ENCODE peak calls at places on chromosomes 1 and 21, in six cellular contexts. One of them, this sample, is unnamed.

GRCh38 chr1:234608720-234609527 is 1.1 kb downstream of the IRF2BP2 start:
- DNase-seq in astrocyte of the cerebellum: no peak
- DNase-seq in fibroblast of pulmonary artery: peak; percentile 66
- DNase-seq in GM12878: no peak
- DNase-seq in ovary: peak; percentile 72
- DNase-seq in H7: peak; percentile 65
- DNase-seq in this sample: no peak

GRCh38 chr1:59292557-59292956 is 4.3 kb upstream of the FGGY start:
- DNase-seq in fibroblast of pulmonary artery: peak; percentile 98
- DNase-seq in astrocyte of the cerebellum: no peak
- DNase-seq in H7: no peak
- DNase-seq in ovary: no peak
- DNase-seq in GM12878: peak; percentile 34
- DNase-seq in this sample: peak; percentile 73

GRCh38 chr1:219708919-219709318 is 96.0 kb upstream of the ZC3H11B start:
- DNase-seq in fibroblast of pulmonary artery: no peak
- DNase-seq in ovary: no peak
- DNase-seq in H7: no peak
- DNase-seq in astrocyte of the cerebellum: no peak
- DNase-seq in GM12878: no peak
- DNase-seq in this sample: no peak

GRCh38 chr1:169676001-169676400 is 35.4 kb downstream of the SELL start:
- DNase-seq in astrocyte of the cerebellum: peak; percentile 26
- DNase-seq in H7: no peak
- DNase-seq in fibroblast of pulmonary artery: peak; percentile 96
- DNase-seq in GM12878: no peak
- DNase-seq in ovary: no peak
- DNase-seq in this sample: peak; percentile 47

GRCh38 chr1:218517507-218517906 is 172.4 kb downstream of the TGFB2 start:
- DNase-seq in fibroblast of pulmonary artery: no peak
- DNase-seq in GM12878: no peak
- DNase-seq in H7: no peak
- DNase-seq in astrocyte of the cerebellum: no peak
- DNase-seq in ovary: no peak
- DNase-seq in this sample: no peak

GRCh38 chr1:29875557-29876028 is 639.3 kb downstream of the PTPRU start:
- DNase-seq in astrocyte of the cerebellum: no peak
- DNase-seq in fibroblast of pulmonary artery: peak; percentile 11
- DNase-seq in H7: no peak
- DNase-seq in GM12878: no peak
- DNase-seq in ovary: no peak
- DNase-seq in this sample: no peak

GRCh38 chr1:6519935-6520621 is 28.6 kb upstream of the PLEKHG5 start:
- DNase-seq in ovary: peak; percentile 66
- DNase-seq in fibroblast of pulmonary artery: peak; percentile 61
- DNase-seq in H7: peak; percentile 93
- DNase-seq in GM12878: no peak
- DNase-seq in astrocyte of the cerebellum: peak; percentile 79
- DNase-seq in this sample: no peak

GRCh38 chr1:198776602-198777029 is 137.8 kb downstream of the PTPRC start:
- DNase-seq in fibroblast of pulmonary artery: peak; percentile 98
- DNase-seq in ovary: no peak
- DNase-seq in H7: no peak
- DNase-seq in astrocyte of the cerebellum: peak; percentile 89
- DNase-seq in GM12878: no peak
- DNase-seq in this sample: peak; percentile 99

GRCh38 chr1:155127105-155127671 is 488 bp upstream of the EFNA1 start:
- DNase-seq in astrocyte of the cerebellum: no peak
- DNase-seq in H7: peak; percentile 78
- DNase-seq in ovary: no peak
- DNase-seq in GM12878: no peak
- DNase-seq in fibroblast of pulmonary artery: peak; percentile 89
- DNase-seq in this sample: peak; percentile 37

GRCh38 chr21:16570856-16571255 is 841.1 kb downstream of the USP25 start:
- DNase-seq in astrocyte of the cerebellum: no peak
- DNase-seq in GM12878: no peak
- DNase-seq in fibroblast of pulmonary artery: no peak
- DNase-seq in H7: no peak
- DNase-seq in ovary: no peak
- DNase-seq in this sample: no peak

GRCh38 chr1:27044613-27045091 is 32.0 kb upstream of the TENT5B start:
- DNase-seq in ovary: peak; percentile 92
- DNase-seq in astrocyte of the cerebellum: peak; percentile 54
- DNase-seq in GM12878: peak; percentile 16
- DNase-seq in H7: peak; percentile 85
- DNase-seq in fibroblast of pulmonary artery: peak; percentile 81
- DNase-seq in this sample: no peak
- H3K4me3 ChIP-seq in ovary: no peak overlapping the region
- H3K4me3 ChIP-seq in astrocyte of the cerebellum: no peak overlapping the region
- H3K4me3 ChIP-seq in GM12878: no peak overlapping the region
- H3K4me3 ChIP-seq in H7: peak overlapping the region; percentile 14
- H3K4me3 ChIP-seq in fibroblast of pulmonary artery: no peak overlapping the region
- H3K4me3 ChIP-seq in this sample: no peak overlapping the region

GRCh38 chr1:184883304-184883815 is 90.9 kb downstream of the NIBAN1 start:
- DNase-seq in ovary: no peak
- DNase-seq in fibroblast of pulmonary artery: no peak
- DNase-seq in GM12878: no peak
- DNase-seq in H7: no peak
- DNase-seq in astrocyte of the cerebellum: no peak
- DNase-seq in this sample: no peak

GRCh38 chr1:184879876-184880275 is 94.4 kb downstream of the NIBAN1 start:
- DNase-seq in ovary: no peak
- DNase-seq in fibroblast of pulmonary artery: no peak
- DNase-seq in H7: no peak
- DNase-seq in astrocyte of the cerebellum: no peak
- DNase-seq in GM12878: no peak
- DNase-seq in this sample: no peak

GRCh38 chr1:184878602-184879001 is 95.7 kb downstream of the NIBAN1 start:
- DNase-seq in GM12878: no peak
- DNase-seq in astrocyte of the cerebellum: no peak
- DNase-seq in fibroblast of pulmonary artery: no peak
- DNase-seq in ovary: no peak
- DNase-seq in H7: no peak
- DNase-seq in this sample: no peak

GRCh38 chr1:184881941-184882648 is 92.2 kb downstream of the NIBAN1 start:
- DNase-seq in ovary: no peak
- DNase-seq in astrocyte of the cerebellum: no peak
- DNase-seq in GM12878: no peak
- DNase-seq in fibroblast of pulmonary artery: peak; percentile 91
- DNase-seq in H7: peak; percentile 35
- DNase-seq in this sample: no peak

DNA sequence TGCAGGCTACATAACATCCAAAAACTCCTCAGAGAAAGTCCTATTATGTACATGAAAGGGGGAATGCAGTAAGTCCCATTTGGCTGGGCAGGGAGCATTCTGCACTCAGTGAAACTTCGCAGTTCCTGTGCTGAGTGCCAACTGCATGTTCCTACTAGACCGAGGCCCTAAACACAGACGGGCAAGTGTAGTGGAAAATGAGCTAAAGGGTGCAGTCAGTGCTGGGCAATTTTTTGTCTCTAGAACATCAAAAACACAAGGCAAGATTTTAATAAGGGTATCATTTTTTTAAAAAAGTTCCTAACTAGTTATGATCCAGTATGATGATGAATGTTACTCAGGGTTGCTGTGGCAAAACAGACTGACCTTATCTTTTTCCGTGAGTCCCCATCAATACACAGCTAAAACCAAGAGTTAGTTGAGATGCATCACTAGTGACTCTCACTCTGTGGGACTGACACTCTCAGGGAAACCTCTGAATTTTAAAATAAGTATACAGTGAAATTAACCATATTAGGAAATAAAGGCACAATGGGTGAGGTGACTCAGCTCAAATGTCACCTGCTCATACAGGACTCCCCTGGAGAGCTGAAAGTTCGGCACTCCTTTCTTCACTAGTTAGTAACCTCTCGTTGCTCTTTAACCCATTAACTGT is 91.5 kb downstream of the NIBAN1 start:
- DNase-seq in astrocyte of the cerebellum: no peak
- DNase-seq in fibroblast of pulmonary artery: peak; percentile 51
- DNase-seq in ovary: no peak
- DNase-seq in H7: no peak
- DNase-seq in GM12878: no peak
- DNase-seq in this sample: no peak
- H3K4me3 ChIP-seq in astrocyte of the cerebellum: no peak overlapping the region
- H3K4me3 ChIP-seq in fibroblast of pulmonary artery: no peak overlapping the region
- H3K4me3 ChIP-seq in ovary: no peak overlapping the region
- H3K4me3 ChIP-seq in H7: no peak overlapping the region
- H3K4me3 ChIP-seq in GM12878: no peak overlapping the region
- H3K4me3 ChIP-seq in this sample: no peak overlapping the region

GRCh38 chr1:110208916-110209650 is 1.0 kb upstream of the KCNC4 start:
- DNase-seq in GM12878: no peak
- DNase-seq in fibroblast of pulmonary artery: no peak
- DNase-seq in astrocyte of the cerebellum: no peak
- DNase-seq in ovary: no peak
- DNase-seq in H7: no peak
- DNase-seq in this sample: no peak
- H3K4me3 ChIP-seq in GM12878: peak overlapping the region; percentile 73
- H3K4me3 ChIP-seq in fibroblast of pulmonary artery: peak overlapping the region; percentile 54
- H3K4me3 ChIP-seq in astrocyte of the cerebellum: peak overlapping the region; percentile 43
- H3K4me3 ChIP-seq in ovary: peak overlapping the region; percentile 66
- H3K4me3 ChIP-seq in H7: peak overlapping the region; percentile 70
- H3K4me3 ChIP-seq in this sample: peak overlapping the region; percentile 53

DNA sequence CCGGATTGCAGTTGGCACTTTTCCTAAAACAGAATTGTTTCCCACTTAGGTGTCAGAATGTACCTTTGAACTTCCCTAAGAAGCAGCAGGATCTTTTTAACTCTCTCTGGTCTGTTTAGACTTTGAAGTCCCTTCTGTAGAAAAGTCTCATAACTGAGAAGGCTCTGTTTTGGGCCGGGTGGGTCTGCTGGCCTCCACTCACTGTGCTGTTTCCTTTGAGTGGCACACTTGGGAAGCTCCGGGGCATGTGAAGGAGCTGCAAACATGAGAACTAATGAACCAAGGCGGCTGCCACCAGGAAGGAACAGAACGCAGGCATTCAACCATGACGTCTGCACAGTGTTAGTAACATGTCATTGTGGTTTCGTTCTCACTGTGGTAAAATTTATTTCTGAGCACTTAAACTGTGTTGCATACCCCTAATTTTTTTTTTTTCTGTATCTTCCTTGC is 19.5 kb upstream of the NCMAP start:
- DNase-seq in ovary: no peak
- DNase-seq in fibroblast of pulmonary artery: no peak
- DNase-seq in astrocyte of the cerebellum: peak; percentile 35
- DNase-seq in GM12878: peak; percentile 82
- DNase-seq in H7: no peak
- DNase-seq in this sample: peak; percentile 22
- H3K4me3 ChIP-seq in ovary: no peak overlapping the region
- H3K4me3 ChIP-seq in fibroblast of pulmonary artery: no peak overlapping the region
- H3K4me3 ChIP-seq in astrocyte of the cerebellum: no peak overlapping the region
- H3K4me3 ChIP-seq in GM12878: no peak overlapping the region
- H3K4me3 ChIP-seq in H7: no peak overlapping the region
- H3K4me3 ChIP-seq in this sample: no peak overlapping the region

DNA sequence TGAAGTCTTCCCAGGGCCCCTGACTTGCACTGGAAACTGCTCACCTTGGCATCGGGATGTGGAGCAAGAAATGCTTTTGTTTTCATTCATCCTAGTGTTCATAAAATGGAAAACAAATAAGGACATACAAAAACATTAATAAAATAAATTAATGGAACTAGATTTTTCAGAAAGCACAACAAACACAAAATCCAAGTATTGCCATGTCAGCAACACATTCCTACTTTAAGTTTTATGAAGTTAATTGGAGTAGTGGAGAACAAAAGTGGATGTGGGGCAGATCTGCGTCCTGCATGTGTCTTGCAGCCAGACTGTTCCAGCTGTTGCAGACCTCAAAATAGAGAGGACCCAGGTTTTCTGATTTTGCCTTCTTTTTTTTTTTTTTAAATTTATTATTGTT is 32.9 kb downstream of the PRMT2 start:
- DNase-seq in GM12878: no peak
- DNase-seq in astrocyte of the cerebellum: no peak
- DNase-seq in H7: no peak
- DNase-seq in ovary: no peak
- DNase-seq in fibroblast of pulmonary artery: no peak
- DNase-seq in this sample: no peak
- H3K4me3 ChIP-seq in GM12878: no peak overlapping the region
- H3K4me3 ChIP-seq in astrocyte of the cerebellum: peak overlapping the region; percentile 54
- H3K4me3 ChIP-seq in H7: peak overlapping the region; percentile 70
- H3K4me3 ChIP-seq in ovary: peak overlapping the region; percentile 3
- H3K4me3 ChIP-seq in fibroblast of pulmonary artery: peak overlapping the region; percentile 60
- H3K4me3 ChIP-seq in this sample: peak overlapping the region; percentile 68

GRCh38 chr21:45130324-45130774 is 56.0 kb downstream of the ADARB1 start:
- DNase-seq in H7: no peak
- DNase-seq in astrocyte of the cerebellum: peak; percentile 48
- DNase-seq in GM12878: no peak
- DNase-seq in ovary: peak; percentile 61
- DNase-seq in fibroblast of pulmonary artery: peak; percentile 80
- DNase-seq in this sample: no peak
- H3K4me3 ChIP-seq in H7: no peak overlapping the region
- H3K4me3 ChIP-seq in astrocyte of the cerebellum: peak overlapping the region; percentile 26
- H3K4me3 ChIP-seq in GM12878: no peak overlapping the region
- H3K4me3 ChIP-seq in ovary: peak overlapping the region; percentile 29
- H3K4me3 ChIP-seq in fibroblast of pulmonary artery: peak overlapping the region; percentile 50
- H3K4me3 ChIP-seq in this sample: peak overlapping the region; percentile 37

DNA sequence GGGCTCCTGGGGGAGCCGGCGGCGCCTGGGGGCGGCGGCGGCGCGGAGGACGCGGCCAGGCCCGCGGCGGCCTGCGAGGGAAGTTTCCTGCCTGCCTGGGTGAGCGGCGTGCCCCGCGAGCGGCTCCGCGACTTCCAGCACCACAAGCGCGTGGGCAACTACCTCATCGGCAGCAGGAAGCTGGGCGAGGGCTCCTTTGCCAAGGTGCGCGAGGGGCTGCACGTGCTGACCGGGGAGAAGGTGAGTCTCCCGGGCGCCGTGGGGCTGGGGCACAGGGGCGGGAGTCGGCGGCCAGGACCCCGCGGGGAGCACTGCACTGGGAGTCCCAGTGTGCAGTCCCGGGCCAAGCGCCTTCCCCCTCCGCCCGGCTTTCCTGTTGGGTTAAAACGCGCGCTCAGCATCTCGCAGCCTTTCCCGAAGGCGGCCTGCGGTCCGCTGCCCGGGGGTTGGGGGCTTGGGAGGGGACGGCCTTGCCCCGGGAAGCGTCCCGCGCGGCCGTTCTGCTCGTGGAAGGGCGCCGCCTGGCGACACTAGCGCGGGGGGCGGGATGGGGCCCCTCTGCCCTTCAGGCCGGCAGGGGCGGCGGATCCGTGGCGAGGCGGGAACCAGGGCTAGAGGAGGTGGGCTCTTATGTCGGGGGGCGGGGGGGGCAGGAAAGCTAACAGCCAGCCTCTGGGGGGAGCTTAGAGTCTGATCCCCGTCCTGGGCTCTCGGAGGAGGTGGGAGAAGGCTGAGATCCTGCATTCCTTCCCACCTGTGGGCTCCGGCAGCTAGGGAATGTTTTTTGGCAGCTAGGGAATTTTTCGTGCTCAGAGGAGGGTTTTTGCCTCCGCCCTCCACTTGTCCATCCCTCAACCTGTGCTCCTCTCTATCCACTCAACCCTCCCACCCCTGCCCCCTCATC is 1.1 kb downstream of the HUNK start:
- DNase-seq in astrocyte of the cerebellum: no peak
- DNase-seq in H7: peak; percentile 91
- DNase-seq in GM12878: no peak
- DNase-seq in ovary: peak; percentile 70
- DNase-seq in fibroblast of pulmonary artery: no peak
- DNase-seq in this sample: no peak
- H3K4me3 ChIP-seq in astrocyte of the cerebellum: peak overlapping the region; percentile 50
- H3K4me3 ChIP-seq in H7: peak overlapping the region; percentile 72
- H3K4me3 ChIP-seq in GM12878: no peak overlapping the region
- H3K4me3 ChIP-seq in ovary: peak overlapping the region; percentile 55
- H3K4me3 ChIP-seq in fibroblast of pulmonary artery: no peak overlapping the region
- H3K4me3 ChIP-seq in this sample: peak overlapping the region; percentile 44